ENCODE peak calls at places on chromosomes 2 and 18, in six cellular contexts. Y, S, W, M, F and N are unnamed samples. For H3K4me1, the result is how much of the 10 kb centered on the place peaks cover.

GRCh38 chr2:207224814-207225482 is 59.2 kb upstream of the KLF7 start:
- DNase-seq in W (no peak), S (no peak), F (no peak), M (no peak), Y (no peak), N (no peak)

GRCh38 chr2:29305762-29306161 is 190.5 kb downstream of the CLIP4 start:
- DNase-seq in M (no peak), F (no peak), S (no peak), Y (no peak), W (no peak), N (no peak)

GRCh38 chr2:153145470-153145869 is 333.1 kb downstream of the RPRM start:
- DNase-seq in S (no peak), M (no peak), W (no peak), F (no peak), Y (no peak), N (no peak)

GRCh38 chr2:131016826-131017596 is 76.2 kb downstream of the FAM168B start:
- DNase-seq in Y (no peak), F (no peak), W (no peak), M (no peak), S (no peak), N (no peak)

GRCh38 chr18:65124633-65125032 is 626.2 kb upstream of the CDH7 start:
- DNase-seq in M (no peak), W (no peak), S (no peak), F (no peak), Y (no peak), N (no peak)

GRCh38 chr2:194915485-194915884 is 741.5 kb upstream of the SLC39A10 start:
- DNase-seq in M (no peak), Y (no peak), F (no peak), S (no peak), W (no peak), N (no peak)

GRCh38 chr2:122999823-123000222 is 1025.3 kb upstream of the CNTNAP5 start:
- DNase-seq in W (no peak), M (no peak), F (no peak), Y (no peak), S (no peak), N (no peak)

GRCh38 chr2:29307522-29307921 is 192.3 kb downstream of the CLIP4 start:
- DNase-seq in Y (no peak), S (no peak), F (no peak), M (no peak), W (no peak), N (no peak)

GRCh38 chr18:39675358-39675757 is 2109.8 kb upstream of the CELF4 start:
- DNase-seq in Y (no peak), F (no peak), S (no peak), M (no peak), W (no peak), N (no peak)

GRCh38 chr2:75998451-75998850 is 287.7 kb upstream of the GCFC2 start:
- DNase-seq in F (no peak), M (no peak), W (no peak), Y (no peak), S (no peak), N (no peak)

GRCh38 chr18:79242246-79242645 is 153.5 kb upstream of the NFATC1 start:
- DNase-seq in Y (no peak), W (no peak), S (no peak), M (no peak), F (no peak), N (no peak)

GRCh38 chr2:13996527-13996926 is 636.0 kb upstream of the LRATD1 start:
- DNase-seq in W (no peak), F (no peak), S (no peak), M (no peak), Y (no peak), N (no peak)

GRCh38 chr2:239002960-239003932 is 155.4 kb downstream of the TWIST2 start:
- DNase-seq in W (no peak), M (peak), S (no peak), F (no peak), Y (no peak), N (no peak)

GRCh38 chr2:120863173-120863545 is 127.5 kb downstream of the GLI2 start:
- DNase-seq in M (no peak), Y (no peak), W (no peak), S (peak), F (peak), N (no peak)

GRCh38 chr2:64685430-64685829 is 31.7 kb upstream of the SERTAD2 start:
- DNase-seq in S (no peak), W (no peak), Y (no peak), F (no peak), M (no peak), N (no peak)

GRCh38 chr2:208210688-208211451 is 21.0 kb upstream of the C2orf80 start:
- DNase-seq in F (no peak), M (no peak), Y (no peak), S (no peak), W (no peak), N (no peak)

GRCh38 chr2:23521060-23521459 is 136.1 kb downstream of the KLHL29 start:
- DNase-seq in M (no peak), Y (no peak), S (no peak), F (no peak), W (no peak), N (no peak)

GRCh38 chr2:31238906-31239841 is 5.2 kb downstream of the EHD3 start:
- DNase-seq in S (no peak), F (no peak), M (no peak), W (peak), Y (no peak), N (no peak)

GRCh38 chr2:109129921-109130725 is 1.1 kb downstream of the SH3RF3 start:
- DNase-seq in F (no peak), Y (no peak), M (peak), W (no peak), S (peak), N (peak)

GRCh38 chr2:65999790-66000189 is 435.1 kb upstream of the MEIS1 start:
- DNase-seq in F (no peak), W (no peak), S (no peak), M (no peak), Y (no peak), N (no peak)

GRCh38 chr2:236343400-236344161 is 79.4 kb upstream of the ASB18 start:
- DNase-seq in Y (peak), F (peak), S (no peak), M (no peak), W (peak), N (peak)

GRCh38 chr2:107808986-107809385 is 17.7 kb upstream of the RGPD4 start:
- DNase-seq in Y (no peak), W (no peak), F (no peak), S (no peak), M (peak), N (peak)

GRCh38 chr2:159362094-159362493 is 75.6 kb upstream of the WDSUB1 start:
- DNase-seq in F (no peak), W (no peak), S (no peak), Y (no peak), M (no peak), N (no peak)

GRCh38 chr2:219509780-219510511 is 4.3 kb upstream of the ASIC4 start:
- DNase-seq in F (peak), Y (peak), S (peak), M (peak), W (no peak), N (peak)

GRCh38 chr18:13449651-13450050 is 231.1 kb downstream of the LDLRAD4 start:
- DNase-seq in M (no peak), F (no peak), W (no peak), S (no peak), Y (no peak), N (no peak)

GRCh38 chr2:44110444-44110843 is 58.2 kb upstream of the PPM1B start:
- DNase-seq in Y (no peak), F (no peak), M (no peak), W (no peak), S (no peak), N (no peak)

GRCh38 chr2:67564626-67565025 is 167.5 kb downstream of the ETAA1 start:
- DNase-seq in W (no peak), Y (peak), S (no peak), M (no peak), F (no peak), N (no peak)

GRCh38 chr18:46071894-46072867 is at the start of gene PSTPIP2:
- DNase-seq in S (peak), W (no peak), M (peak), Y (peak), F (peak), N (peak)
- H3K27ac ChIP-seq in S (no peak), W (peak), M (no peak), Y (no peak), F (peak), N (peak)

DNA sequence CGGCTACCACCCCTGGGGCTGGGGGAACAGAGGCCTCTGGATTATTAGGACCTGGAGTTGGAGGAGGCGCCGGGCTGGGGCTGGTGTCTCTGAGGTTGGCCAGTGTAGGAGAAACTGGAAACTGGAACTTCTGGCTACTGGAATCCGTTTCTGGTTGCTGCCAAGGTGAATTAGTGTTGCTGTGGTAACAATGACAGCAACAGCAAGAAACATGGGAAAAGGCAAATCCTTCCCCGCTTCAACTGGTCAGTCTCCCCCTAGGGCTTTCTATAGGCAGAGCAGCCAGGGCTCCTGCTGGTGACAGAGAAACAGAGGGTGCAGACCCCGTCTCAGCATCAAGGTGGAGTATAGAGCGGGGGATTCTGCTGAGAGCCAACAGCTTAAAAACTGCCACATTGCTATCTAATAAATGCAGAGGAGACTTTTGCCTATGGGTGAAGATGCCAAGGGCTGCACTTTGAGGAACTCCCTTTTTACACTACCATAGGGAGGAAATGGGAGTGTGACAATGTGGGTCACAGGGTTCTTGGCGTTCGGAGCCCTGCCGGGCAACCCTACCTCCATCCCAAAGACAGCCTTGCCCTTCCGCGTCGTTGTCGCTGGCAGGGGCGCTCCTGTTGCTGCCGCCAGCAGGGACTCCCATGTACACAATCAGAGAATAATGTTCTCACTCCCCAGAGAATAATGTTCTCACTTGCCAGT is 81.4 kb upstream of the CABLES1 start:
- DNase-seq in S (no peak), M (no peak), F (peak), Y (peak), W (no peak), N (no peak)
- H3K4me1 ChIP-seq in S (under half), M (under half), F (under half), Y (under half), W (under half), N (under half)

DNA sequence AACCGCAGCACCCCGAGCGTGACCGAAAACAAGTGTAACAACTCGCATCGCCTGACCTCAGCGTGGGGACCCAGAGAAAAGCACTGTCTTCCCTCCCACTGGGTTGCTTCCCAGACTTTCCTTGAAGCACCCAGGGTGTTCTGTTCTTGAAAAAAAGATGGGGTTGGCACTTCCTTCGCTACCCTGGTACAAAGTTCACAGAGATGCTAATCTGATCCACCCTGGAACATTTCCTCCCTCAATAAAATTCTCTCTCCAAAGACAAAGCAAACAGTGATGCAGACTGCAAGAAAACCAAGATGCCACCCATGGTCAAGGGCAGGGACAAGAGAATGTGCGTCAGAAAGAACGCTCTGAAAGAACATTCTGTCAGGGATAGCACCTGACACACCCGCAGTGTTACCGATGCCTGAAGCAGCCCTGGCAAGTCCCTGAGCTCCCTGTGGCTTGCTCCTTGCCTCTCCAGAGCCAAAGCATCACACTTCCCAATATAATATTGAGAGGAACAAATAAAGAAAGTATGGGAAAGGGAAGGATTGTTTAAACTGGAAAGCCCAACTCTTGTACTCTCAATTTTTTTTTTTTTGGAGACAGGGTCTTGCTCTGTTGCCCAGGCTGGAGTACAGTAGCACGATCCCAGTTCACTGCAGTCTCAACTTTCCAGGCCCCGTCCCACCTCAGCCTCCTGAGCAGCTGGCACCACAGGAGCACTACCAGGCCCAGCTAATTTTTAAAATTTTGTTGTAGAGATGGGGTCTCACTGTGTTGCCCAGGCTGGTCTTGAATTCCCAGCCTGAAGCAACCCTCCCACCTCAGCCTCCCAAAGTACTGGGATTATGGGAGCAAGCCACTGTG is 70.7 kb downstream of the TBC1D8 start:
- DNase-seq in F (no peak), W (no peak), Y (no peak), M (no peak), S (no peak), N (no peak)
- H3K27ac ChIP-seq in F (no peak), W (peak), Y (no peak), M (no peak), S (no peak), N (no peak)

GRCh38 chr2:46874236-46874929 is 41.2 kb downstream of the MCFD2 start:
- DNase-seq in S (peak), W (no peak), M (no peak), F (no peak), Y (no peak), N (peak)

GRCh38 chr2:46875226-46875899 is 40.2 kb downstream of the MCFD2 start:
- DNase-seq in M (no peak), Y (no peak), S (no peak), F (no peak), W (no peak), N (no peak)

GRCh38 chr2:46872876-46873631 is 42.6 kb downstream of the MCFD2 start:
- DNase-seq in F (no peak), Y (no peak), M (no peak), S (no peak), W (no peak), N (no peak)

GRCh38 chr2:46871976-46872381 is 43.6 kb downstream of the MCFD2 start:
- DNase-seq in W (no peak), M (no peak), S (peak), Y (no peak), F (no peak), N (no peak)

DNA sequence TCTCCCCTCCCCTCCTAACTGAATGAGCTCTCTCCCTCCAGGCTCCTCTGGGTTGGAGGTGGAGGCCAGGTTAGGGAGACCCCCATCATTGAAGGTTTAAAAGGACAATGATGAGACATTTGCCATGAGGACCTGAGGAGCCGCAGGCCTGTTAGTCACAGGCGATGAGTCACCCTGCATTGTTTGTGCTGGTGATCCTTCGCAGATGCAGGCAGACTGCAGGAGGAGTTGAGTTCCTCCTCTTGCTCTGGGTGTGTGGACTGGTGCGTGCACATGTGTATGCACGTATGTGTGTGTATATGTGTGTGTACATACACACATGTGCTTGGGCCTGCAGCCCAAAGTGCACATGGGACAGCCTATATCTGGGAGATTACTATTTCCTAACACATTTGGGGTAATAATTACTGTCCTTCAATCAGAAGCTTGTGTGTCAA is 42.0 kb downstream of the MCFD2 start:
- DNase-seq in W (peak), F (peak), Y (no peak), M (peak), S (peak), N (no peak)
- H3K4me1 ChIP-seq in W (half or more), F (under half), Y (under half), M (under half), S (under half), N (under half)

GRCh38 chr2:149166958-149167810 is 128.7 kb downstream of the LYPD6B start:
- DNase-seq in S (no peak), Y (no peak), F (no peak), M (no peak), W (no peak), N (no peak)
- H3K27ac ChIP-seq in S (no peak), Y (no peak), F (no peak), M (no peak), W (no peak), N (no peak)

GRCh38 chr2:230865324-230865765 is 603 bp downstream of the ITM2C start:
- DNase-seq in S (peak), F (no peak), M (no peak), W (no peak), Y (peak), N (no peak)
- H3K4me1 ChIP-seq in S (under half), F (half or more), M (under half), W (half or more), Y (half or more), N (half or more)

GRCh38 chr18:55327454-55327853 is 260.5 kb downstream of the TCF4 start:
- DNase-seq in W (no peak), F (no peak), M (no peak), Y (no peak), S (no peak), N (no peak)

GRCh38 chr18:55324166-55324565 is 263.8 kb downstream of the TCF4 start:
- DNase-seq in F (no peak), Y (no peak), M (no peak), W (no peak), S (no peak), N (no peak)

GRCh38 chr18:55326134-55326533 is 261.9 kb downstream of the TCF4 start:
- DNase-seq in Y (no peak), F (no peak), M (no peak), S (no peak), W (no peak), N (no peak)

GRCh38 chr18:55331301-55331700 is 256.7 kb downstream of the TCF4 start:
- DNase-seq in W (no peak), Y (no peak), F (no peak), M (no peak), S (no peak), N (no peak)

DNA sequence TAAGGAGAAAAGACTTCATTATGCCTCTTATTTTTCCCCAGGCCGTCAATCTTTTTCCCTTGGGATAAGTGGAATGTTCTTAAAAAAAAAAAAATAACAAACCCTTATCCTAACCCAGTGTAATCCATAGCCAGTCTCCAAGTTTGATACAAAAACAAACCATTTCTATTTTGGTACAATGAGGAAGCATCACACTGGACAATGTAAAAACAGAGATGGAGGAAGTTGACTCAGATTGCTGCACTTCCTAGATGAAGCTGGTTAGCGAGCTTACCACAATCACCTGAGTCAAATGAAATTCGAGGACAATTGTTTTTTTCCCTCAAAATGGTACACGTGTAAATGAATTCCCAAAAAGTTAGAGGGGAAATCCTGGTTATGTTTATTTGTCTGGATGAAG is 259.7 kb downstream of the TCF4 start:
- DNase-seq in F (no peak), M (no peak), Y (no peak), W (no peak), S (no peak), N (peak)
- H3K27ac ChIP-seq in F (peak), M (no peak), Y (no peak), W (peak), S (no peak), N (peak)